ENCODE peak calls at places on chromosomes 6 and 20, in six cellular contexts. One of them, this sample, is unnamed.

GRCh38 chr20:2230671-2231488 is 64.9 kb upstream of the TGM3 start:
- DNase-seq in PC-3: peak; percentile 22
- DNase-seq in GM23248: peak; percentile 77
- DNase-seq in neural progenitor cell: no peak
- DNase-seq in GM23338: no peak
- DNase-seq in PC-9: no peak
- DNase-seq in this sample: no peak

GRCh38 chr6:115396112-115396906 is 664.4 kb downstream of the FRK start:
- DNase-seq in PC-3: no peak
- DNase-seq in GM23248: no peak
- DNase-seq in neural progenitor cell: no peak
- DNase-seq in GM23338: no peak
- DNase-seq in PC-9: no peak
- DNase-seq in this sample: no peak

GRCh38 chr6:145929037-145929633 is 35.0 kb downstream of the SHPRH start:
- DNase-seq in PC-3: peak; percentile 46
- DNase-seq in GM23248: peak; percentile 60
- DNase-seq in neural progenitor cell: peak; percentile 53
- DNase-seq in GM23338: peak; percentile 59
- DNase-seq in PC-9: peak; percentile 1
- DNase-seq in this sample: peak; percentile 10

GRCh38 chr6:156791261-156791850 is 14.2 kb downstream of the ARID1B start:
- DNase-seq in PC-3: no peak
- DNase-seq in GM23248: peak; percentile 31
- DNase-seq in neural progenitor cell: peak; percentile 13
- DNase-seq in GM23338: peak; percentile 75
- DNase-seq in PC-9: no peak
- DNase-seq in this sample: no peak

GRCh38 chr6:37674161-37674560 is 23.5 kb downstream of the MDGA1 start:
- DNase-seq in PC-3: no peak
- DNase-seq in GM23248: no peak
- DNase-seq in neural progenitor cell: no peak
- DNase-seq in GM23338: no peak
- DNase-seq in PC-9: no peak
- DNase-seq in this sample: no peak

GRCh38 chr6:32109114-32109764 is at the start of gene TNXB:
- DNase-seq in PC-3: no peak
- DNase-seq in GM23248: no peak
- DNase-seq in neural progenitor cell: no peak
- DNase-seq in GM23338: no peak
- DNase-seq in PC-9: no peak
- DNase-seq in this sample: no peak

GRCh38 chr6:38755874-38756273 is 40.8 kb downstream of the DNAH8 start:
- DNase-seq in PC-3: peak; percentile 92
- DNase-seq in GM23248: no peak
- DNase-seq in neural progenitor cell: no peak
- DNase-seq in GM23338: no peak
- DNase-seq in PC-9: no peak
- DNase-seq in this sample: no peak

GRCh38 chr6:31086788-31087440 is 25.5 kb downstream of the C6orf15 start:
- DNase-seq in PC-3: peak; percentile 36
- DNase-seq in GM23248: peak; percentile 84
- DNase-seq in neural progenitor cell: no peak
- DNase-seq in GM23338: no peak
- DNase-seq in PC-9: no peak
- DNase-seq in this sample: no peak

GRCh38 chr6:44043479-44044153 is 83.6 kb downstream of the MRPL14 start:
- DNase-seq in PC-3: no peak
- DNase-seq in GM23248: no peak
- DNase-seq in neural progenitor cell: no peak
- DNase-seq in GM23338: peak; percentile 48
- DNase-seq in PC-9: peak; percentile 64
- DNase-seq in this sample: no peak

GRCh38 chr6:33607784-33608161 is 13.3 kb upstream of the ITPR3 start:
- DNase-seq in PC-3: peak; percentile 33
- DNase-seq in GM23248: no peak
- DNase-seq in neural progenitor cell: no peak
- DNase-seq in GM23338: peak; percentile 47
- DNase-seq in PC-9: no peak
- DNase-seq in this sample: peak; percentile 68

GRCh38 chr6:158536891-158537798 is 22.7 kb upstream of the TMEM181 start:
- DNase-seq in PC-3: peak; percentile 33
- DNase-seq in GM23248: peak; percentile 32
- DNase-seq in neural progenitor cell: peak; percentile 86
- DNase-seq in GM23338: peak; percentile 80
- DNase-seq in PC-9: no peak
- DNase-seq in this sample: no peak

GRCh38 chr6:41607736-41608135 is 30.5 kb upstream of the MDFI start:
- DNase-seq in PC-3: no peak
- DNase-seq in GM23248: no peak
- DNase-seq in neural progenitor cell: no peak
- DNase-seq in GM23338: no peak
- DNase-seq in PC-9: no peak
- DNase-seq in this sample: no peak

GRCh38 chr6:37168809-37169457 is 1.0 kb upstream of the PIM1 start:
- DNase-seq in PC-3: peak; percentile 50
- DNase-seq in GM23248: peak; percentile 90
- DNase-seq in neural progenitor cell: no peak
- DNase-seq in GM23338: peak; percentile 59
- DNase-seq in PC-9: no peak
- DNase-seq in this sample: no peak

GRCh38 chr6:44078795-44079671 is 48.2 kb downstream of the MRPL14 start:
- DNase-seq in PC-3: peak; percentile 92
- DNase-seq in GM23248: peak; percentile 74
- DNase-seq in neural progenitor cell: peak; percentile 81
- DNase-seq in GM23338: peak; percentile 88
- DNase-seq in PC-9: peak; percentile 79
- DNase-seq in this sample: peak; percentile 68

GRCh38 chr6:95431637-95432228 is 145.6 kb upstream of the MANEA start:
- DNase-seq in PC-3: peak; percentile 48
- DNase-seq in GM23248: peak; percentile 38
- DNase-seq in neural progenitor cell: peak; percentile 37
- DNase-seq in GM23338: peak; percentile 56
- DNase-seq in PC-9: peak; percentile 34
- DNase-seq in this sample: peak; percentile 42

GRCh38 chr6:1025821-1026220 is 286.1 kb upstream of the FOXQ1 start:
- DNase-seq in PC-3: no peak
- DNase-seq in GM23248: no peak
- DNase-seq in neural progenitor cell: no peak
- DNase-seq in GM23338: no peak
- DNase-seq in PC-9: no peak
- DNase-seq in this sample: no peak

GRCh38 chr20:63861981-63862901 is 943 bp downstream of the ABHD16B start:
- DNase-seq in PC-3: no peak
- DNase-seq in GM23248: no peak
- DNase-seq in neural progenitor cell: no peak
- DNase-seq in GM23338: no peak
- DNase-seq in PC-9: no peak
- DNase-seq in this sample: no peak

GRCh38 chr20:63864545-63864977 is 509 bp upstream of the TPD52L2 start:
- DNase-seq in PC-3: no peak
- DNase-seq in GM23248: no peak
- DNase-seq in neural progenitor cell: no peak
- DNase-seq in GM23338: no peak
- DNase-seq in PC-9: no peak
- DNase-seq in this sample: peak; percentile 14

GRCh38 chr20:63861365-63861934 is at the start of gene ABHD16B:
- DNase-seq in PC-3: no peak
- DNase-seq in GM23248: no peak
- DNase-seq in neural progenitor cell: no peak
- DNase-seq in GM23338: no peak
- DNase-seq in PC-9: no peak
- DNase-seq in this sample: no peak

GRCh38 chr20:63863798-63864544 is 1.1 kb upstream of the TPD52L2 start:
- DNase-seq in PC-3: peak; percentile 78
- DNase-seq in GM23248: peak; percentile 91
- DNase-seq in neural progenitor cell: peak; percentile 91
- DNase-seq in GM23338: peak; percentile 86
- DNase-seq in PC-9: peak; percentile 87
- DNase-seq in this sample: peak; percentile 90

DNA sequence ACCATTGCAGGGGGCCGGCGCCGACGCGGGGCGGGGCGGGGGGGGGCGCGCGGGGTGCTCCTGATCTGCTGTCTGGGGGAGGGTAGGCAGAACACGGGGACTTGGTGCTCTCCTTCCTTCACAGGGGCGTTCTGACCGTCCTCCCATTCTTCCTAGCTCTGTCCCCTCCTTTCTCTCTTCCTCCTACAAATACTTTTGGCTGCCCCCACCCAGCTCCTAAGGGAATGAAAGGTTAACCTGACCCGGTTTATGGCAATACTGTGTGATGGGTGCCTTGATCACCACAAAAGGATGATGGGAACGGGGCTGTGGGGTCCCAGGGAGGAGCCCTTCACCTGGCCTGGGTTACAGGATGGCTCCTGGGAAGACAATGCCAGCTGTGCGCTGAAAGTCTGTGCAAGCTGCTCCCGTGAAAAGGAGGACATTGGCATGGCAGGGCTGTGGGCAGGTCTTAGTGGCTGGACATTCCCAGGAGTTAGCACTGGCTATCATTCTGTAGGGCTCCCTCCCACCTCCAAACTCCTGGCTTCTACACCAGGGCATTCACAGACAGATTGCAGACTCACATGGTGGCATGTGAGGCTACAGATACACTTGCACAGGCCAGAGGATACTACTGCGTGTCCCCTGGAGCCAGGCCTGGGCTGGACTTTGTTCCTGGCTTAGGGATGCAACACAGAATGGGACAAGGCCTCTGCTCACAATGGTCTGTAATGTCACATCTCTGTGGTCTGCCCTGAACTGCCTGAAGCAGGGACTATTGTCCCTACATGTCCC is 1.9 kb upstream of the TPD52L2 start:
- DNase-seq in PC-3: no peak
- DNase-seq in GM23248: no peak
- DNase-seq in neural progenitor cell: no peak
- DNase-seq in GM23338: no peak
- DNase-seq in PC-9: no peak
- DNase-seq in this sample: no peak
- H3K4me3 ChIP-seq in PC-3: peak overlapping the region; percentile 90
- H3K4me3 ChIP-seq in GM23248: peak overlapping the region; percentile 92
- H3K4me3 ChIP-seq in neural progenitor cell: peak overlapping the region; percentile 79
- H3K4me3 ChIP-seq in GM23338: peak overlapping the region; percentile 93
- H3K4me3 ChIP-seq in PC-9: peak overlapping the region; percentile 77
- H3K4me3 ChIP-seq in this sample: peak overlapping the region; percentile 92

DNA sequence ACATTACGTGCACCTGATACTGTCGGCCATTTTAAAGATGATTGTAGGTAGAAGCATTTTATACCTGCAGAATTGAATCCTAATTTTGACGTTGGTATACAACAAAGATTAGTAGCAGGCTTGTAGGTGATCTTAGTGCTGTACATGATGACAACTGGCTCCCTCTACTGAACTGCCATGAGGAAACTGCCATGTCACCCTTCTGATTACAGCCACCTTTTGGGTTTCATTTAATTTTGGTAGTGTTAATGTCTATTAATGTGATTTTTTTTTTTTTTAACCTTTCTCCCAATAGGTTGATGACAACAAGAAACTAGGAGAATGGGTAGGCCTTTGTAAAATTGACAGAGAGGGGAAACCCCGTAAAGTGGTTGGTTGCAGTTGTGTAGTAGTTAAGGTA is 2.3 kb downstream of the RPS12 start:
- DNase-seq in PC-3: no peak
- DNase-seq in GM23248: peak; percentile 12
- DNase-seq in neural progenitor cell: no peak
- DNase-seq in GM23338: no peak
- DNase-seq in PC-9: no peak
- DNase-seq in this sample: no peak
- H3F3A ChIP-seq in PC-3: peaks cover 28% of the 10 kb centered on the region
- H3F3A ChIP-seq in GM23248: peaks cover 81% of the 10 kb centered on the region
- H3F3A ChIP-seq in neural progenitor cell: peaks cover 64% of the 10 kb centered on the region
- H3F3A ChIP-seq in GM23338: peaks cover 58% of the 10 kb centered on the region
- H3F3A ChIP-seq in PC-9: peaks cover 84% of the 10 kb centered on the region
- H3F3A ChIP-seq in this sample: peaks cover 78% of the 10 kb centered on the region

DNA sequence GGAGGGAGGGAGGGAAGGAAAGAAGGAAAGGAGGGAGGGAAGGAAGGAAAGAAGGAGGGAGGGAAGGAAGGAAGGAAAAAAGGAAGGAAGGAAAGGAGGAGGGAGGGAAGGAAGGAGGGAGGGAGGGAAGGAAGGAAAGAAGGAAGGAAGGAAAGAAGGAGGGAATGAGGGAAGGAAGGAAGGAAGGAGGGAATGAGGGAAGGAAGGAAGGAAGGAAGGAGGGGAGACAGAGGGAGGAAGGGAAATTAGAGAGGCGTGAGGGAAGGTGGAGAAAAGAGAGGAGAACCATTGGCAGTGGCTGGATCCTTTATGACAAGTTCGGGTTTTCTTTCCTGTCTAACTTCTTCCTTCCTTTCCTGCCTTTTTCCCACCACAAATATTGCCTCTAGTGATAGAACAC is 22.3 kb upstream of the SUPT3H start:
- DNase-seq in PC-3: no peak
- DNase-seq in GM23248: no peak
- DNase-seq in neural progenitor cell: no peak
- DNase-seq in GM23338: no peak
- DNase-seq in PC-9: no peak
- DNase-seq in this sample: no peak
- TF ChIP-seq EZH2 in PC-3: no peak
- TF ChIP-seq EZH2 in GM23248: no peak
- TF ChIP-seq EZH2 in neural progenitor cell: no peak
- TF ChIP-seq EZH2 in GM23338: no peak
- TF ChIP-seq EZH2 in PC-9: no peak
- TF ChIP-seq EZH2 in this sample: no peak

GRCh38 chr6:6918216-6918983 is 189.4 kb upstream of the RREB1 start:
- DNase-seq in PC-3: peak; percentile 75
- DNase-seq in GM23248: peak; percentile 84
- DNase-seq in neural progenitor cell: no peak
- DNase-seq in GM23338: no peak
- DNase-seq in PC-9: no peak
- DNase-seq in this sample: no peak

GRCh38 chr6:6915219-6915618 is 192.5 kb upstream of the RREB1 start:
- DNase-seq in PC-3: peak; percentile 39
- DNase-seq in GM23248: no peak
- DNase-seq in neural progenitor cell: no peak
- DNase-seq in GM23338: peak; percentile 30
- DNase-seq in PC-9: no peak
- DNase-seq in this sample: peak; percentile 22

GRCh38 chr6:6916598-6916997 is 191.2 kb upstream of the RREB1 start:
- DNase-seq in PC-3: no peak
- DNase-seq in GM23248: peak; percentile 51
- DNase-seq in neural progenitor cell: no peak
- DNase-seq in GM23338: no peak
- DNase-seq in PC-9: no peak
- DNase-seq in this sample: no peak

GRCh38 chr6:6913346-6913745 is 194.4 kb upstream of the RREB1 start:
- DNase-seq in PC-3: no peak
- DNase-seq in GM23248: no peak
- DNase-seq in neural progenitor cell: no peak
- DNase-seq in GM23338: no peak
- DNase-seq in PC-9: no peak
- DNase-seq in this sample: no peak

GRCh38 chr6:6915813-6916547 is 191.8 kb upstream of the RREB1 start:
- DNase-seq in PC-3: peak; percentile 40
- DNase-seq in GM23248: peak; percentile 70
- DNase-seq in neural progenitor cell: no peak
- DNase-seq in GM23338: no peak
- DNase-seq in PC-9: no peak
- DNase-seq in this sample: no peak
- H3K4me3 ChIP-seq in PC-3: peak overlapping the region; percentile 54
- H3K4me3 ChIP-seq in GM23248: peak overlapping the region; percentile 57
- H3K4me3 ChIP-seq in neural progenitor cell: no peak overlapping the region
- H3K4me3 ChIP-seq in GM23338: no peak overlapping the region
- H3K4me3 ChIP-seq in PC-9: no peak overlapping the region
- H3K4me3 ChIP-seq in this sample: no peak overlapping the region